ENCODE peak calls at places on chromosome 5, in ten cellular contexts. One of them, this sample, is unnamed. For H3K9me3, the result is how much of the 10 kb centered on the place peaks cover.

GRCh38 chr5:173795601-173796000 is 92.5 kb upstream of the CPEB4 start:
- DNase-seq in CD4-positive, alpha-beta memory T cell: no peak
- DNase-seq in left ventricle myocardium inferior: no peak
- DNase-seq in mammary epithelial cell: peak
- DNase-seq in HCT116: no peak
- DNase-seq in thoracic aorta: no peak
- DNase-seq in aorta: no peak
- DNase-seq in ovary: no peak
- DNase-seq in neuronal stem cell: no peak
- DNase-seq in lower lobe of right lung: no peak
- DNase-seq in this sample: no peak

GRCh38 chr5:51990661-51991180 is 607.5 kb downstream of the ISL1 start:
- DNase-seq in CD4-positive, alpha-beta memory T cell: no peak
- DNase-seq in left ventricle myocardium inferior: no peak
- DNase-seq in mammary epithelial cell: no peak
- DNase-seq in HCT116: no peak
- DNase-seq in thoracic aorta: no peak
- DNase-seq in aorta: no peak
- DNase-seq in ovary: no peak
- DNase-seq in neuronal stem cell: no peak
- DNase-seq in lower lobe of right lung: no peak
- DNase-seq in this sample: no peak

GRCh38 chr5:10797246-10797645 is 36.2 kb upstream of the DAP start:
- DNase-seq in CD4-positive, alpha-beta memory T cell: no peak
- DNase-seq in left ventricle myocardium inferior: no peak
- DNase-seq in mammary epithelial cell: peak
- DNase-seq in HCT116: no peak
- DNase-seq in thoracic aorta: no peak
- DNase-seq in aorta: no peak
- DNase-seq in ovary: no peak
- DNase-seq in neuronal stem cell: no peak
- DNase-seq in lower lobe of right lung: no peak
- DNase-seq in this sample: no peak

GRCh38 chr5:59357421-59357977 is 536.0 kb downstream of the PDE4D start:
- DNase-seq in CD4-positive, alpha-beta memory T cell: no peak
- DNase-seq in left ventricle myocardium inferior: peak
- DNase-seq in mammary epithelial cell: no peak
- DNase-seq in HCT116: no peak
- DNase-seq in thoracic aorta: no peak
- DNase-seq in aorta: peak
- DNase-seq in ovary: no peak
- DNase-seq in neuronal stem cell: no peak
- DNase-seq in lower lobe of right lung: peak
- DNase-seq in this sample: no peak

GRCh38 chr5:73640861-73641320 is 14.9 kb downstream of the ARHGEF28 start:
- DNase-seq in CD4-positive, alpha-beta memory T cell: no peak
- DNase-seq in left ventricle myocardium inferior: no peak
- DNase-seq in mammary epithelial cell: no peak
- DNase-seq in HCT116: no peak
- DNase-seq in thoracic aorta: no peak
- DNase-seq in aorta: no peak
- DNase-seq in ovary: no peak
- DNase-seq in neuronal stem cell: no peak
- DNase-seq in lower lobe of right lung: no peak
- DNase-seq in this sample: no peak

GRCh38 chr5:158384535-158385421 is 525.8 kb upstream of the CLINT1 start:
- DNase-seq in CD4-positive, alpha-beta memory T cell: no peak
- DNase-seq in left ventricle myocardium inferior: no peak
- DNase-seq in mammary epithelial cell: peak
- DNase-seq in HCT116: peak
- DNase-seq in thoracic aorta: peak
- DNase-seq in aorta: peak
- DNase-seq in ovary: no peak
- DNase-seq in neuronal stem cell: no peak
- DNase-seq in lower lobe of right lung: no peak
- DNase-seq in this sample: no peak

GRCh38 chr5:150540615-150541396 is 32.9 kb downstream of the NDST1 start:
- DNase-seq in CD4-positive, alpha-beta memory T cell: no peak
- DNase-seq in left ventricle myocardium inferior: no peak
- DNase-seq in mammary epithelial cell: peak
- DNase-seq in HCT116: no peak
- DNase-seq in thoracic aorta: peak
- DNase-seq in aorta: peak
- DNase-seq in ovary: peak
- DNase-seq in neuronal stem cell: no peak
- DNase-seq in lower lobe of right lung: no peak
- DNase-seq in this sample: no peak

GRCh38 chr5:87254035-87254434 is 13.6 kb upstream of the RASA1 start:
- DNase-seq in CD4-positive, alpha-beta memory T cell: no peak
- DNase-seq in left ventricle myocardium inferior: no peak
- DNase-seq in mammary epithelial cell: no peak
- DNase-seq in HCT116: no peak
- DNase-seq in thoracic aorta: no peak
- DNase-seq in aorta: no peak
- DNase-seq in ovary: no peak
- DNase-seq in neuronal stem cell: no peak
- DNase-seq in lower lobe of right lung: no peak
- DNase-seq in this sample: no peak

GRCh38 chr5:41414598-41414997 is 95.8 kb downstream of the PLCXD3 start:
- DNase-seq in CD4-positive, alpha-beta memory T cell: no peak
- DNase-seq in left ventricle myocardium inferior: no peak
- DNase-seq in mammary epithelial cell: peak
- DNase-seq in HCT116: peak
- DNase-seq in thoracic aorta: no peak
- DNase-seq in aorta: no peak
- DNase-seq in ovary: peak
- DNase-seq in neuronal stem cell: no peak
- DNase-seq in lower lobe of right lung: no peak
- DNase-seq in this sample: no peak

GRCh38 chr5:14440598-14441401 is 140.8 kb upstream of the OTULINL start:
- DNase-seq in CD4-positive, alpha-beta memory T cell: no peak
- DNase-seq in left ventricle myocardium inferior: peak
- DNase-seq in mammary epithelial cell: no peak
- DNase-seq in HCT116: no peak
- DNase-seq in thoracic aorta: no peak
- DNase-seq in aorta: peak
- DNase-seq in ovary: peak
- DNase-seq in neuronal stem cell: peak
- DNase-seq in lower lobe of right lung: no peak
- DNase-seq in this sample: no peak

GRCh38 chr5:157558089-157558595 is 17.4 kb downstream of the ADAM19 start:
- DNase-seq in CD4-positive, alpha-beta memory T cell: no peak
- DNase-seq in left ventricle myocardium inferior: no peak
- DNase-seq in mammary epithelial cell: peak
- DNase-seq in HCT116: no peak
- DNase-seq in thoracic aorta: no peak
- DNase-seq in aorta: no peak
- DNase-seq in ovary: no peak
- DNase-seq in neuronal stem cell: no peak
- DNase-seq in lower lobe of right lung: no peak
- DNase-seq in this sample: no peak

GRCh38 chr5:57676228-57677098 is 193.9 kb upstream of the ACTBL2 start:
- DNase-seq in CD4-positive, alpha-beta memory T cell: no peak
- DNase-seq in left ventricle myocardium inferior: no peak
- DNase-seq in mammary epithelial cell: no peak
- DNase-seq in HCT116: no peak
- DNase-seq in thoracic aorta: no peak
- DNase-seq in aorta: no peak
- DNase-seq in ovary: no peak
- DNase-seq in neuronal stem cell: no peak
- DNase-seq in lower lobe of right lung: no peak
- DNase-seq in this sample: no peak

GRCh38 chr5:73103885-73104284 is 16.5 kb upstream of the TMEM171 start:
- DNase-seq in CD4-positive, alpha-beta memory T cell: no peak
- DNase-seq in left ventricle myocardium inferior: no peak
- DNase-seq in mammary epithelial cell: no peak
- DNase-seq in HCT116: no peak
- DNase-seq in thoracic aorta: no peak
- DNase-seq in aorta: no peak
- DNase-seq in ovary: no peak
- DNase-seq in neuronal stem cell: no peak
- DNase-seq in lower lobe of right lung: no peak
- DNase-seq in this sample: no peak

GRCh38 chr5:136905571-136905970 is 540.2 kb upstream of the TRPC7 start:
- DNase-seq in CD4-positive, alpha-beta memory T cell: no peak
- DNase-seq in left ventricle myocardium inferior: no peak
- DNase-seq in mammary epithelial cell: no peak
- DNase-seq in HCT116: no peak
- DNase-seq in thoracic aorta: no peak
- DNase-seq in aorta: no peak
- DNase-seq in ovary: no peak
- DNase-seq in neuronal stem cell: no peak
- DNase-seq in lower lobe of right lung: no peak
- DNase-seq in this sample: no peak

GRCh38 chr5:132807163-132807838 is 5.8 kb upstream of the SOWAHA start:
- DNase-seq in CD4-positive, alpha-beta memory T cell: no peak
- DNase-seq in left ventricle myocardium inferior: no peak
- DNase-seq in mammary epithelial cell: no peak
- DNase-seq in HCT116: peak
- DNase-seq in thoracic aorta: no peak
- DNase-seq in aorta: no peak
- DNase-seq in ovary: no peak
- DNase-seq in neuronal stem cell: no peak
- DNase-seq in lower lobe of right lung: no peak
- DNase-seq in this sample: no peak

DNA sequence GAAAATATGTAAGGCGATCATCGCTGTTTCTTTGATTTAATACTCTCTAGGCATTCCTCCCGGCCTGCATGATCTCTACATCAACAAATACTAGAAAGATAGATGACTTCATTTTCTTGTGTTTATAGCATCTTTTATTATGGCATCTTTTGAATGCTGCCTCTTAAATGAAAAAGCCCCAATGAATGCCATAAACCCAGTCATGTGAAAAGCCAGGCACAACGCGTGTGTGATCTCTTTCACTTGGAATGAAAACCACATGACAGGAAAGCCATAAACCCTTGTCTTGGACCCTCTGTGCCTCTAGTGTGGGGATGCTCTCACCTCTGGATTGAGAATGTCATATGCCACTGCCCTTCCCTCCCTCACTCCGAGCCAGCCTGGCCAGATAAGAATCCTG is 476.2 kb downstream of the SEMA5A start:
- DNase-seq in CD4-positive, alpha-beta memory T cell: no peak
- DNase-seq in left ventricle myocardium inferior: no peak
- DNase-seq in mammary epithelial cell: no peak
- DNase-seq in HCT116: no peak
- DNase-seq in thoracic aorta: no peak
- DNase-seq in aorta: no peak
- DNase-seq in ovary: no peak
- DNase-seq in neuronal stem cell: no peak
- DNase-seq in lower lobe of right lung: no peak
- DNase-seq in this sample: no peak
- H3K9me3 ChIP-seq in CD4-positive, alpha-beta memory T cell: under half
- H3K9me3 ChIP-seq in left ventricle myocardium inferior: under half
- H3K9me3 ChIP-seq in mammary epithelial cell: under half
- H3K9me3 ChIP-seq in HCT116: under half
- H3K9me3 ChIP-seq in thoracic aorta: under half
- H3K9me3 ChIP-seq in aorta: under half
- H3K9me3 ChIP-seq in ovary: under half
- H3K9me3 ChIP-seq in neuronal stem cell: under half
- H3K9me3 ChIP-seq in lower lobe of right lung: under half
- H3K9me3 ChIP-seq in this sample: under half

GRCh38 chr5:8094304-8094703 is 225.4 kb downstream of the MTRR start:
- DNase-seq in CD4-positive, alpha-beta memory T cell: no peak
- DNase-seq in left ventricle myocardium inferior: no peak
- DNase-seq in mammary epithelial cell: no peak
- DNase-seq in HCT116: no peak
- DNase-seq in thoracic aorta: no peak
- DNase-seq in aorta: no peak
- DNase-seq in ovary: no peak
- DNase-seq in neuronal stem cell: no peak
- DNase-seq in lower lobe of right lung: no peak
- DNase-seq in this sample: no peak

GRCh38 chr5:8102714-8103113 is 233.8 kb downstream of the MTRR start:
- DNase-seq in CD4-positive, alpha-beta memory T cell: no peak
- DNase-seq in left ventricle myocardium inferior: no peak
- DNase-seq in mammary epithelial cell: no peak
- DNase-seq in HCT116: no peak
- DNase-seq in thoracic aorta: no peak
- DNase-seq in aorta: no peak
- DNase-seq in ovary: no peak
- DNase-seq in neuronal stem cell: no peak
- DNase-seq in lower lobe of right lung: no peak
- DNase-seq in this sample: no peak

GRCh38 chr5:8093669-8094068 is 224.7 kb downstream of the MTRR start:
- DNase-seq in CD4-positive, alpha-beta memory T cell: no peak
- DNase-seq in left ventricle myocardium inferior: no peak
- DNase-seq in mammary epithelial cell: no peak
- DNase-seq in HCT116: no peak
- DNase-seq in thoracic aorta: no peak
- DNase-seq in aorta: no peak
- DNase-seq in ovary: no peak
- DNase-seq in neuronal stem cell: no peak
- DNase-seq in lower lobe of right lung: no peak
- DNase-seq in this sample: no peak

GRCh38 chr5:8097146-8097545 is 228.2 kb downstream of the MTRR start:
- DNase-seq in CD4-positive, alpha-beta memory T cell: no peak
- DNase-seq in left ventricle myocardium inferior: no peak
- DNase-seq in mammary epithelial cell: no peak
- DNase-seq in HCT116: no peak
- DNase-seq in thoracic aorta: no peak
- DNase-seq in aorta: no peak
- DNase-seq in ovary: no peak
- DNase-seq in neuronal stem cell: no peak
- DNase-seq in lower lobe of right lung: no peak
- DNase-seq in this sample: no peak

GRCh38 chr5:8098044-8098443 is 229.1 kb downstream of the MTRR start:
- DNase-seq in CD4-positive, alpha-beta memory T cell: no peak
- DNase-seq in left ventricle myocardium inferior: no peak
- DNase-seq in mammary epithelial cell: no peak
- DNase-seq in HCT116: no peak
- DNase-seq in thoracic aorta: no peak
- DNase-seq in aorta: no peak
- DNase-seq in ovary: no peak
- DNase-seq in neuronal stem cell: no peak
- DNase-seq in lower lobe of right lung: no peak
- DNase-seq in this sample: no peak
- H3K9me3 ChIP-seq in CD4-positive, alpha-beta memory T cell: under half
- H3K9me3 ChIP-seq in left ventricle myocardium inferior: under half
- H3K9me3 ChIP-seq in mammary epithelial cell: under half
- H3K9me3 ChIP-seq in HCT116: under half
- H3K9me3 ChIP-seq in thoracic aorta: under half
- H3K9me3 ChIP-seq in aorta: under half
- H3K9me3 ChIP-seq in ovary: under half
- H3K9me3 ChIP-seq in neuronal stem cell: under half
- H3K9me3 ChIP-seq in lower lobe of right lung: under half
- H3K9me3 ChIP-seq in this sample: under half

GRCh38 chr5:179215576-179215975 is 129.7 kb downstream of the ADAMTS2 start:
- DNase-seq in CD4-positive, alpha-beta memory T cell: no peak
- DNase-seq in left ventricle myocardium inferior: no peak
- DNase-seq in mammary epithelial cell: no peak
- DNase-seq in HCT116: no peak
- DNase-seq in thoracic aorta: no peak
- DNase-seq in aorta: no peak
- DNase-seq in ovary: no peak
- DNase-seq in neuronal stem cell: no peak
- DNase-seq in lower lobe of right lung: no peak
- DNase-seq in this sample: no peak
- H3K9me3 ChIP-seq in CD4-positive, alpha-beta memory T cell: under half
- H3K9me3 ChIP-seq in left ventricle myocardium inferior: under half
- H3K9me3 ChIP-seq in mammary epithelial cell: under half
- H3K9me3 ChIP-seq in HCT116: under half
- H3K9me3 ChIP-seq in thoracic aorta: under half
- H3K9me3 ChIP-seq in aorta: under half
- H3K9me3 ChIP-seq in ovary: under half
- H3K9me3 ChIP-seq in neuronal stem cell: under half
- H3K9me3 ChIP-seq in lower lobe of right lung: under half
- H3K9me3 ChIP-seq in this sample: under half

GRCh38 chr5:8895599-8895998 is 650.3 kb downstream of the SEMA5A start:
- DNase-seq in CD4-positive, alpha-beta memory T cell: no peak
- DNase-seq in left ventricle myocardium inferior: no peak
- DNase-seq in mammary epithelial cell: no peak
- DNase-seq in HCT116: no peak
- DNase-seq in thoracic aorta: no peak
- DNase-seq in aorta: no peak
- DNase-seq in ovary: no peak
- DNase-seq in neuronal stem cell: no peak
- DNase-seq in lower lobe of right lung: no peak
- DNase-seq in this sample: no peak
- H3K9me3 ChIP-seq in CD4-positive, alpha-beta memory T cell: under half
- H3K9me3 ChIP-seq in left ventricle myocardium inferior: under half
- H3K9me3 ChIP-seq in mammary epithelial cell: under half
- H3K9me3 ChIP-seq in HCT116: under half
- H3K9me3 ChIP-seq in thoracic aorta: under half
- H3K9me3 ChIP-seq in aorta: under half
- H3K9me3 ChIP-seq in ovary: under half
- H3K9me3 ChIP-seq in neuronal stem cell: under half
- H3K9me3 ChIP-seq in lower lobe of right lung: under half
- H3K9me3 ChIP-seq in this sample: under half

This sample was measured in T-helper 17 cell.